ENCODE peak calls at places on chromosome 7, in four cellular contexts. One of them, this sample, is unnamed.

GRCh38 chr7:29935111-29935510 is 54.5 kb downstream of the SCRN1 start:
- DNase-seq in heart right ventricle: no peak
- DNase-seq in fibroblast of villous mesenchyme: peak; percentile 7
- DNase-seq in fibroblast of pulmonary artery: no peak
- DNase-seq in this sample: no peak

GRCh38 chr7:157339777-157340677 is 3.2 kb downstream of the DNAJB6 start:
- DNase-seq in heart right ventricle: peak; percentile 39
- DNase-seq in fibroblast of villous mesenchyme: peak; percentile 78
- DNase-seq in fibroblast of pulmonary artery: peak; percentile 79
- DNase-seq in this sample: peak; percentile 86

GRCh38 chr7:100162874-100163533 is 4.5 kb upstream of the TRAPPC14 start:
- DNase-seq in heart right ventricle: no peak
- DNase-seq in fibroblast of villous mesenchyme: no peak
- DNase-seq in fibroblast of pulmonary artery: no peak
- DNase-seq in this sample: no peak

GRCh38 chr7:34339061-34339526 is 318.9 kb upstream of the NPSR1 start:
- DNase-seq in heart right ventricle: no peak
- DNase-seq in fibroblast of villous mesenchyme: peak; percentile 2
- DNase-seq in fibroblast of pulmonary artery: peak; percentile 23
- DNase-seq in this sample: no peak

GRCh38 chr7:112646787-112647186 is 143.4 kb downstream of the TMEM168 start:
- DNase-seq in heart right ventricle: no peak
- DNase-seq in fibroblast of villous mesenchyme: no peak
- DNase-seq in fibroblast of pulmonary artery: no peak
- DNase-seq in this sample: no peak

GRCh38 chr7:24899905-24900304 is 80.1 kb downstream of the OSBPL3 start:
- DNase-seq in heart right ventricle: no peak
- DNase-seq in fibroblast of villous mesenchyme: no peak
- DNase-seq in fibroblast of pulmonary artery: no peak
- DNase-seq in this sample: no peak

GRCh38 chr7:99108615-99109014 is 35.3 kb downstream of the SMURF1 start:
- DNase-seq in heart right ventricle: no peak
- DNase-seq in fibroblast of villous mesenchyme: no peak
- DNase-seq in fibroblast of pulmonary artery: peak; percentile 43
- DNase-seq in this sample: no peak

GRCh38 chr7:131328387-131329175 is 905 bp downstream of the MKLN1 start:
- DNase-seq in heart right ventricle: no peak
- DNase-seq in fibroblast of villous mesenchyme: peak; percentile 63
- DNase-seq in fibroblast of pulmonary artery: peak; percentile 42
- DNase-seq in this sample: no peak

GRCh38 chr7:1666251-1666778 is 3.8 kb upstream of the ELFN1 start:
- DNase-seq in heart right ventricle: no peak
- DNase-seq in fibroblast of villous mesenchyme: no peak
- DNase-seq in fibroblast of pulmonary artery: no peak
- DNase-seq in this sample: peak; percentile 45

GRCh38 chr7:67614843-67615242 is 618.2 kb downstream of the TYW1 start:
- DNase-seq in heart right ventricle: no peak
- DNase-seq in fibroblast of villous mesenchyme: no peak
- DNase-seq in fibroblast of pulmonary artery: no peak
- DNase-seq in this sample: no peak

GRCh38 chr7:36746347-36746746 is 22.1 kb upstream of the AOAH start:
- DNase-seq in heart right ventricle: peak; percentile 17
- DNase-seq in fibroblast of villous mesenchyme: peak; percentile 18
- DNase-seq in fibroblast of pulmonary artery: peak; percentile 81
- DNase-seq in this sample: peak; percentile 79

GRCh38 chr7:92135100-92135429 is 788 bp upstream of the CYP51A1 start:
- DNase-seq in heart right ventricle: no peak
- DNase-seq in fibroblast of villous mesenchyme: peak; percentile 40
- DNase-seq in fibroblast of pulmonary artery: peak; percentile 41
- DNase-seq in this sample: no peak

This sample was measured in astrocyte of the hippocampus.